ENCODE peak calls at places on chromosomes 4 and X, in four cellular contexts. R, H, T and V are unnamed samples. For H3K36me3 and H3K4me1, the result is how much of the 10 kb centered on the place peaks cover.

GRCh38 chrX:103187953-103188475 is 26.9 kb upstream of the BEX4 start:
- DNase-seq in R (no peak), H (no peak), T (no peak), V (no peak)

GRCh38 chrX:19769467-19769866 is 117.9 kb downstream of the SH3KBP1 start:
- DNase-seq in R (no peak), H (no peak), T (no peak), V (no peak)

GRCh38 chr4:137705171-137705783 is 173.0 kb upstream of the PCDH18 start:
- DNase-seq in R (no peak), H (no peak), T (no peak), V (no peak)

GRCh38 chr4:39526283-39526682 is 956 bp downstream of the UGDH start:
- DNase-seq in R (no peak), H (no peak), T (no peak), V (no peak)

GRCh38 chr4:150501983-150502382 is 80.0 kb upstream of the MAB21L2 start:
- DNase-seq in R (no peak), H (no peak), T (no peak), V (no peak)

GRCh38 chr4:123621072-123621705 is 224.6 kb downstream of the SPRY1 start:
- DNase-seq in R (no peak), H (peak), T (no peak), V (no peak)

GRCh38 chr4:170057851-170058250 is 31.7 kb upstream of the MFAP3L start:
- DNase-seq in R (no peak), H (peak), T (no peak), V (no peak)

GRCh38 chr4:11426716-11427115 is 2.0 kb downstream of the HS3ST1 start:
- DNase-seq in R (no peak), H (peak), T (no peak), V (no peak)

GRCh38 chrX:1587161-1587560 is 4.2 kb upstream of the AKAP17A start:
- DNase-seq in R (no peak), H (no peak), T (no peak), V (peak)

DNA sequence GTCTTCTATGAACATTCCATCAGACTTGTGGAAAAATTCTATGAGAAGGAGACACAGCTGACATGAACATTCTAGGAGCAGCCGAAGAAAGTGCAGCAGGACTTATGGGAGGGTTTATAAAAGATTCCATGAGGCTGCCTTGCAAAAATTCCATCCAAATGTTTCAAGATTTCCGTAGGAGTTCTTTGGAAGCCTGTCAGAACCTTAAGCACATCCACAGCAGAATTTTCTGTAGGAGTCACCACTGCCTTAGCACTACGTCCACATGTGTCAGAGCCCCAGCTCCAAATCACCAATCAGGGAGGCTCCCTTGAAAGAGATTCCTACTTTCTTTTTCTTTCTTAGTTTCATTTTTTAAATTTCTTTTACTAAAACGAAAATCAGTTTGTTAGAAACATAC is 66.9 kb upstream of the MSX1 start:
- DNase-seq in R (no peak), H (no peak), T (no peak), V (no peak)
- H3K36me3 ChIP-seq in R (under half), H (under half), T (under half), V (under half)

DNA sequence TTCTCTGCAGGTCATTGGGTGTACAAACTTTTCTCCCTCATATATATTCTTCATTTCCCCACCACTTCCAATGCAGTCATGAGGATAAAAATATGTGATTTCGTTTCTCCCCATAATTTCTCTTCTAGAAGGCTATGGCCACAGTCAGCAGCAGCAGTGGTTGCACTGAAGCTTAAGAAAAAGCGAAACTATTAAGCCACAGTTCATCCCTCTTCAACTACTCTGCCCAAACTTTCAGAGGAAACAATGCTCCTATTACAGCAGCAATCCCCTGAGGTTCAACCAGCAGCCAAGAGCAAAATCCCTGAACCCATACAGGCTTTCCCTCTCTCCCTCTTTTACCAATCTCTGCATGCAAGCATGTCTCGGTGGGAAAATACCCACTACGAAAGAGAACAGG is 298.6 kb downstream of the DHX15 start:
- DNase-seq in R (no peak), H (no peak), T (no peak), V (no peak)
- H3K27ac ChIP-seq in R (no peak), H (no peak), T (no peak), V (no peak)

GRCh38 chr4:105710678-105711077 is 2.1 kb downstream of the GSTCD start:
- DNase-seq in R (no peak), H (peak), T (no peak), V (no peak)
- H3K4me1 ChIP-seq in R (under half), H (under half), T (under half), V (under half)

DNA sequence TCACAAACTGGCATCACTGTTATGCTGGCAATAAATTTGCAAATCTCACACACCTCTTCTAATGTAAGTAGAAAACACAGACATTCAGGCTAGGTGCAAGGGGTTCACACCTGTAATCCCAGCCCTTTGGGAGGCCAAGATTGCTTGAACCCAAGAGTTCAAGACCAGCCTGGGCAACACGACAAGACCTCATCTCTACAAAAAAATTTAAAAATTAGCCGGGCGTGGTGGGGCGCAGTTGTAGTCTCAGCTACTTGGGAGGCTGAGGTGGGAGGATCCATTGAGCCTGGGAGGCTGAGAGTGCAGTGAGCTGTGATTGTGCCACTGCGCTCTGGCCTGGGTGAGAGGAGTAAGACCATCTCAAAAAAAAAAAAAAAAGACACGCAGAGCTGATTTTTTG is 83.1 kb upstream of the ENPP6 start:
- DNase-seq in R (no peak), H (no peak), T (no peak), V (no peak)
- H3K36me3 ChIP-seq in R (under half), H (under half), T (under half), V (under half)

DNA sequence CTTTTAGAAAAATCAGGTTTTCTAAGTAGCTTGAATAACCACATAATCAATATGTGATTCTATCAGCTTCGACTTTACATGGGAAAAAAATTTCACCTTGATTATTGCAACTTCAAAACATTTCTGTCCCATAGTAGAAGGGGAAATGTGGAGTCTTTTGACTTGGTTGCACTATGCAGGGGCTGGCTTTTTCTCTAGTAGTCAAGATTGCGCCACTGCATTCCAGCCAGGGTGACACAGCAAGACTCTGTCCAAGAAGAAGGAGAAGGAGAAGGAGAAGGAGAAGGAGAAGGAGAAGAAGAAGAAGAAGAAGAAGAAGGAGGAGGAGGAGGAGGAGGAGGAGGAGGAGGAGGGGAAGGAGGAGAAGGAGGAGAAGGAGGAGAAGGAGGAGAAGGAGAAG is 84.9 kb downstream of the MAML3 start:
- DNase-seq in R (no peak), H (no peak), T (peak), V (peak)
- H3K27ac ChIP-seq in R (no peak), H (no peak), T (no peak), V (no peak)

GRCh38 chrX:25180242-25180641 is 164.5 kb upstream of the ARX start:
- DNase-seq in R (no peak), H (no peak), T (no peak), V (no peak)

GRCh38 chrX:25175743-25176142 is 160.0 kb upstream of the ARX start:
- DNase-seq in R (no peak), H (no peak), T (no peak), V (no peak)

GRCh38 chrX:25178555-25178954 is 162.8 kb upstream of the ARX start:
- DNase-seq in R (no peak), H (no peak), T (no peak), V (no peak)

GRCh38 chrX:25175171-25175570 is 159.4 kb upstream of the ARX start:
- DNase-seq in R (no peak), H (no peak), T (no peak), V (no peak)
- H3K4me1 ChIP-seq in R (under half), H (under half), T (under half), V (under half)

DNA sequence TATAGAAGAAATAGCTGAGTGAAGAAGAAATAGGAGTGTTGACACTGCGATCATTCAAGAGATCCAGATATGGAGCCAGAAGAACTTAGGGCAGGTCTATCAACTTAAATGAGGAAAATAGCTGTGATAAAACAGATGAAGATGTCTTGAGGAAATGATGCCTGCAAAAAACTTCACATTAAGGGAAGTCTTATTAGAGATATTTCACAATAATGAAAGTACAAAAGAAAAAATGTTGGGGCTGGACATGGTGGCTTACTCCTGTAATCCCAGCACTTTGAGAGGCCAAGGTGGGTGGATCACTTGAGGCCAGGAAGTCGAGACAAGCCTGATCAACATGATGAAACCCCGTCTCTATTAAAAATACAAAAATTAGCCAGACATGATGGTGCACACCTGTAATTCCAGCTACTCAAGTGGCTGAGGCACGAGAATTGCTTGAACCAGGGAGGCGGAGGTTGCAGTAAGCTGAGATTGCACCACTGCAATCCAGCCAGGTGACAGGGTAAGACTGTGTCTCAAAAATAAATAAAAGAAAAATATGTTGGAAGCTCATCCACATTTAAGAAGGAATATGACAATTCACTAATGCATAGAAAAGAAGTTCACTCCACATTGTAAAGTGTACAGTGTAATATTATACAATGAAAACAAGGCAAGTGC is 56.3 kb downstream of the PKD2 start:
- DNase-seq in R (no peak), H (no peak), T (no peak), V (no peak)
- H3K36me3 ChIP-seq in R (under half), H (under half), T (under half), V (under half)

GRCh38 chr4:95268819-95269565 is 279.8 kb downstream of the UNC5C start:
- DNase-seq in R (no peak), H (no peak), T (no peak), V (no peak)
- H3K27ac ChIP-seq in R (no peak), H (no peak), T (no peak), V (no peak)

GRCh38 chr4:82367438-82368097 is 6.2 kb downstream of the HNRNPD start:
- DNase-seq in R (no peak), H (no peak), T (no peak), V (no peak)
- H3K4me1 ChIP-seq in R (half or more), H (under half), T (under half), V (under half)

GRCh38 chr4:6962211-6963041 is 52.8 kb downstream of the TBC1D14 start:
- DNase-seq in R (no peak), H (no peak), T (no peak), V (no peak)
- H3K36me3 ChIP-seq in R (under half), H (under half), T (under half), V (under half)